ENCODE peak calls at places on chromosomes 13 and 19, in nine cellular contexts. D, M, A, L, Y, Z, E, W and O are unnamed samples.

GRCh38 chr19:1019980-1020867 is 699 bp downstream of the TMEM259 start:
- DNase-seq in D (no peak), M (peak), A (peak), L (no peak), Y (peak), Z (no peak), E (no peak), W (no peak), O (peak)

GRCh38 chr13:91169641-91170040 is 177.8 kb upstream of the MIR17HG start:
- DNase-seq in D (no peak), M (no peak), A (no peak), L (no peak), Y (no peak), Z (no peak), E (no peak), W (no peak), O (no peak)

GRCh38 chr13:78376033-78376432 is 227.3 kb downstream of the POU4F1 start:
- DNase-seq in D (no peak), M (no peak), A (no peak), L (no peak), Y (no peak), Z (no peak), E (no peak), W (no peak), O (no peak)

GRCh38 chr19:29268103-29268502 is 55.2 kb upstream of the UQCRFS1 start:
- DNase-seq in D (no peak), M (no peak), A (no peak), L (no peak), Y (no peak), Z (no peak), E (no peak), W (no peak), O (no peak)

GRCh38 chr19:7197760-7198696 is 96.2 kb downstream of the INSR start:
- DNase-seq in D (peak), M (peak), A (peak), L (peak), Y (peak), Z (peak), E (peak), W (peak), O (peak)

GRCh38 chr13:108495686-108496363 is 133.6 kb upstream of the MYO16 start:
- DNase-seq in D (no peak), M (no peak), A (no peak), L (no peak), Y (no peak), Z (no peak), E (no peak), W (no peak), O (no peak)

GRCh38 chr19:39224910-39225309 is 19.9 kb downstream of the IFNL3 start:
- DNase-seq in D (no peak), M (no peak), A (no peak), L (no peak), Y (no peak), Z (no peak), E (no peak), W (no peak), O (no peak)

GRCh38 chr19:10797541-10798256 is 38.3 kb downstream of the TMED1 start:
- DNase-seq in D (peak), M (no peak), A (peak), L (no peak), Y (no peak), Z (no peak), E (no peak), W (no peak), O (no peak)

GRCh38 chr13:113207890-113208423 is 512 bp downstream of the PCID2 start:
- DNase-seq in D (no peak), M (no peak), A (no peak), L (no peak), Y (peak), Z (no peak), E (no peak), W (no peak), O (no peak)

GRCh38 chr19:35380450-35381124 is 9.7 kb downstream of the GPR42 start:
- DNase-seq in D (no peak), M (no peak), A (no peak), L (no peak), Y (peak), Z (no peak), E (no peak), W (no peak), O (no peak)

GRCh38 chr13:26502826-26503225 is 54.7 kb upstream of the WASF3 start:
- DNase-seq in D (peak), M (peak), A (peak), L (no peak), Y (no peak), Z (no peak), E (peak), W (peak), O (no peak)

GRCh38 chr13:105972811-105973590 is 562.5 kb downstream of the EFNB2 start:
- DNase-seq in D (no peak), M (no peak), A (no peak), L (no peak), Y (no peak), Z (no peak), E (no peak), W (no peak), O (no peak)

GRCh38 chr19:49119411-49120324 is at the start of gene PPFIA3:
- DNase-seq in D (no peak), M (peak), A (no peak), L (no peak), Y (no peak), Z (no peak), E (no peak), W (no peak), O (peak)

GRCh38 chr13:113938246-113938645 is 35.6 kb downstream of the C13orf46 start:
- DNase-seq in D (no peak), M (no peak), A (no peak), L (no peak), Y (no peak), Z (no peak), E (no peak), W (no peak), O (no peak)